ENCODE peak calls at places on chromosomes 2 and 18, in nine cellular contexts. W is stomach, U is GM12865, X is A549, V is AG10803, K is progenitor cell of endocrine pancreas, P is fibroblast of pulmonary artery, D is HCT116, F is cardiac fibroblast. M is an unnamed sample.
A peak's percentile ranks its signal among the peaks of the same experiment; 100 is the strongest.

GRCh38 chr2:69969991-69970390 is 8.6 kb upstream of the ASPRV1 start:
- DNase-seq in W (no peak), U (no peak), X (no peak), V (no peak), K (no peak), P (no peak), D (no peak), F (no peak), M (no peak)

GRCh38 chr2:167355796-167356195 is 467.5 kb downstream of the XIRP2 start:
- DNase-seq in W (no peak), U (no peak), X (no peak), V (no peak), K (no peak), P (no peak), D (no peak), F (peak; percentile 18), M (no peak)

GRCh38 chr2:72211359-72211758 is 63.7 kb upstream of the CYP26B1 start:
- DNase-seq in W (no peak), U (no peak), X (no peak), V (peak; percentile 31), K (no peak), P (no peak), D (no peak), F (peak; percentile 42), M (no peak)

GRCh38 chr18:79800353-79801180 is 2.8 kb downstream of the KCNG2 start:
- DNase-seq in W (no peak), U (no peak), X (no peak), V (no peak), K (no peak), P (no peak), D (no peak), F (no peak), M (no peak)

GRCh38 chr2:8614646-8615045 is 67.2 kb upstream of the ID2 start:
- DNase-seq in W (no peak), U (no peak), X (no peak), V (no peak), K (no peak), P (no peak), D (no peak), F (no peak), M (no peak)

GRCh38 chr2:6721395-6721794 is 144.3 kb downstream of the CMPK2 start:
- DNase-seq in W (no peak), U (no peak), X (no peak), V (no peak), K (no peak), P (no peak), D (no peak), F (no peak), M (no peak)

GRCh38 chr18:13566941-13567762 is 159.2 kb downstream of the FAM210A start:
- DNase-seq in W (no peak), U (peak; percentile 90), X (no peak), V (no peak), K (no peak), P (no peak), D (no peak), F (no peak), M (peak; percentile 84)

GRCh38 chr18:8609711-8610441 is 639 bp downstream of the RAB12 start:
- DNase-seq in W (no peak), U (peak; percentile 48), X (no peak), V (peak; percentile 6), K (no peak), P (no peak), D (no peak), F (no peak), M (peak; percentile 44)

GRCh38 chr2:190627881-190628412 is 20.9 kb upstream of the NAB1 start:
- DNase-seq in W (no peak), U (peak; percentile 20), X (no peak), V (peak; percentile 21), K (no peak), P (peak; percentile 42), D (no peak), F (peak; percentile 45), M (no peak)

GRCh38 chr2:142286618-142287017 is 155.8 kb upstream of the LRP1B start:
- DNase-seq in W (no peak), U (peak; percentile 46), X (peak; percentile 25), V (no peak), K (no peak), P (no peak), D (peak; percentile 42), F (no peak), M (no peak)

GRCh38 chr2:67083978-67084377 is 313.2 kb upstream of the ETAA1 start:
- DNase-seq in W (no peak), U (no peak), X (no peak), V (no peak), K (no peak), P (no peak), D (no peak), F (no peak), M (no peak)

GRCh38 chr2:142100967-142101366 is 29.8 kb downstream of the LRP1B start:
- DNase-seq in W (peak; percentile 32), U (no peak), X (no peak), V (no peak), K (no peak), P (no peak), D (no peak), F (no peak), M (no peak)

GRCh38 chr2:127589876-127590275 is 54.4 kb downstream of the MYO7B start:
- DNase-seq in W (peak; percentile 3), U (no peak), X (no peak), V (no peak), K (no peak), P (no peak), D (no peak), F (no peak), M (no peak)

GRCh38 chr2:231900486-231900942 is 25.7 kb downstream of the NPPC start:
- DNase-seq in W (peak; percentile 89), U (peak; percentile 79), X (peak; percentile 84), V (peak; percentile 58), K (peak; percentile 82), P (peak; percentile 73), D (peak; percentile 83), F (peak; percentile 75), M (peak; percentile 71)

GRCh38 chr2:197426723-197427122 is 8.1 kb downstream of the SF3B1 start:
- DNase-seq in W (no peak), U (no peak), X (no peak), V (no peak), K (no peak), P (no peak), D (no peak), F (no peak), M (no peak)

DNA sequence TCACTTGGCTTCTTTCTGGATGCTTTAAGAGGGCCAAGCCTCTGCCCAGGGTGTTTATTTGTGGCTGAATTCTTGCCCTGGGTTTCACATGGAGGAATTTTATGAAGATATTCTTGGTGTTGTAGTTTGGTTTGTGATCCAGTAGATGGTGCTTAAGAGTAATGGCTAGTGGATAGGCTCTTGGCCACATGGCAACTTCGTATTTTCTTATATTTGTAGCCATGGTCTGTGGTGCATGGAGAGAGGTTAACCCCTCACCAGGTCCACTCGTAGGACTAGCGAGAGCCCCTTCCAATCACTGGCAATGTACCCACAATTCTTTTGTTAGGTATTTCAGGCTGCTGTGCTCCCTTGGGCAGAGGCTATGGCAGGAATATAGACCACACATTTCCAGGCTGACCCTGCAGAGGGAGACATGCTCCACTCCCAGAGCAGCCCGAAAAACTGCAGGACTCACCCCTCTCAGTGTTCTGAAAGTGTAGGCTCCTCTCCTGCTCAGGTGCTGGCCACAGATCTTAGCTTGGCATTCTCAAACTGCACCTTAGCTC is 582.1 kb upstream of the SETBP1 start:
- DNase-seq in W (no peak), U (peak; percentile 14), X (no peak), V (peak; percentile 56), K (no peak), P (peak; percentile 56), D (no peak), F (peak; percentile 62), M (peak; percentile 3)
- TF ChIP-seq CTCF in W (peak; percentile 14), U (peak; percentile 25), X (no peak), V (peak; percentile 58), K (peak; percentile 31), P (peak; percentile 39), D (no peak), F (peak; percentile 19), M (peak; percentile 34)

DNA sequence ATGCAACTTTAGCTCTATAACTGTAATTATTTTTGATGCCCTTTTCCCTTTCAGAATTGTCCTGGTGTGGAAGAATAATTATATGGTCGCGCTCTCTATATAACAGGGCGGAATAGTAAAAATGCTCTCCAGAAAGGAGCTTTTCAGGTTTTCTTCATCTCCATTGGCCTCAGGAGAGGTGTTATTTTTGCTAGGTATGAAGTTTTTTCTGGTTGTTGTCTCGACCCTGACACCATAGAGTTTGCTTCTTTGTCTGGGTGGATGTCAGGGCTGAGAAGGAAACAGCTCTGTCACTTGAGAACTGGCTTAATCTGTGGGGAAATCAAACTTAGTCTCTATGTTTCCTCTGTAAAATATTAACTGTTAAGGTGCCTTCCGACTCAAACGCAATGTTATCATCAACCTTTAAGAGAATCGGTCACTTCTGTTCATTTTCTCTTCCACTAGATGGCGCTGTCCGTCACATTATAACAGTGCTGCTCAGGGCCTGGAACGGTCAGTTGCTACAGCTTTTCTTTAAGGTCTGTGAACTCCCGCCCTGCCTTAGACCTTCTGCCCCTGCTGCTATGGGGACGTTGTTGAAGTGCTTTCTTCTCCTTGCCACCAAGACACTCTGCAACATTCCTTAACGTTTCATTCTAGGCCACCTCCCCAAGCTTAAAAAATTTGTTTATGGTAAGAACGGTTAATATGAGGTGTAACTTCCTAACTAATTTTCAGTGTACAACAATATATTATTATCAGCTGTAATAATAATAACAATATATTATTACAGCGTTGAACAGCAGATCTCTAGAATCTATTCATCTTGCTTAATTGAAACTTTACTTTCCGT is 23.8 kb upstream of the SERPINB12 start:
- DNase-seq in W (peak; percentile 52), U (peak; percentile 82), X (peak; percentile 12), V (peak; percentile 71), K (peak; percentile 58), P (peak; percentile 81), D (peak; percentile 78), F (peak; percentile 85), M (peak; percentile 19)
- TF ChIP-seq CTCF in W (peak; percentile 78), U (peak; percentile 63), X (peak; percentile 70), V (peak; percentile 70), K (peak; percentile 88), P (peak; percentile 70), D (peak; percentile 76), F (peak; percentile 53), M (peak; percentile 57)

DNA sequence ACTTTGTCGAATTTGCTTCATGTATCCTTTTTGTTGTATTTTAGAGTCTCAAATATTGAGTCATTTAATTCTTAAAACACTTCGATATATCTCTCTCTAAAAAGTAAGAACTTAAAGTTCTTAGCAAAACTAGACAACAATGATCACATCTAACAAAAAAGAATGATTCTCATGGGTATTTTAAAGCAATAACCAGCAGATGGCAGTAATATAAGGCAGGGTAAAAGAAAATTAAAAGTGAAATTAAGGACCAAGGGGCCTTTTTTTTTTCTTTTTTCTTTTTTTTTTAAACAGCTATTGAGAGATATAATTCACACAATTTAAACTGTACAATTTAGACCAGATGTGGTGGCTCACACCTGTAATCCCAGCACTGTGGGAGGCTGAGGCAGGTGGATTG is 9.9 kb upstream of the AOX1 start:
- DNase-seq in W (no peak), U (peak; percentile 8), X (no peak), V (peak; percentile 20), K (no peak), P (peak; percentile 51), D (no peak), F (peak; percentile 52), M (no peak)
- TF ChIP-seq CTCF in W (peak; percentile 30), U (peak; percentile 22), X (peak; percentile 49), V (peak; percentile 61), K (peak; percentile 51), P (peak; percentile 50), D (peak; percentile 56), F (peak; percentile 38), M (peak; percentile 24)

DNA sequence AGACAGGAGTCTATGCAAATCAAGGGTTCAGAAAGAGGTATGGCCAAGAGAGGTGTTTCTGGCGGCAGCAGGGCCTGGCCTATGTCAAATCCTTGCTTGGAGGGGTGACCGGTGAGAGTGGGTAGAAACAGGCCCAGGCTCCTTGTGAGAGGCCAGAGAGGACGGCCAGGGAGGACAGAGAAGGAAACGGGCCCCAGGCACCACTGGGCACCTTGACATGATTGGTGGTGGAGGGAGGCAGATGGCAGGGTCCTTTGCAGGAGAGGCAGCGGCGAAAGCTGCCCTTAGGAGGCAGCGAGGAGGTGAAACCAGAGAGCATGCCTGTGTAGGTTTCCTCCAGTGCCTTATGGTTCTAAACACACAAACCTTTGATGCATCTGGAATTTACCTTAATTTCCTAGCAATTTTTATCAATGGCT is 6.2 kb downstream of the RAMP1 start:
- DNase-seq in W (no peak), U (no peak), X (no peak), V (no peak), K (no peak), P (no peak), D (no peak), F (no peak), M (no peak)
- TF ChIP-seq CTCF in W (no peak), U (no peak), X (no peak), V (peak; percentile 4), K (no peak), P (peak; percentile 20), D (peak; percentile 15), F (peak; percentile 10), M (no peak)